ENCODE peak calls at places on chromosomes 1 and 21, in four cellular contexts. O, M, Q and D are unnamed samples.
A peak's percentile ranks its signal among the peaks of the same experiment; 100 is the strongest.

GRCh38 chr21:21188513-21189188 is 190.4 kb downstream of the NCAM2 start:
- DNase-seq in O (no peak), Q (no peak), M (no peak), D (no peak)

GRCh38 chr1:22370190-22370498 is 81.5 kb upstream of the ZBTB40 start:
- DNase-seq in O (no peak), M (no peak), Q (no peak), D (no peak)

GRCh38 chr1:31714442-31715096 is 10.8 kb upstream of the COL16A1 start:
- DNase-seq in M (peak; percentile 96), O (no peak), Q (no peak), D (peak; percentile 96)

GRCh38 chr1:118878661-118879060 is 109.5 kb downstream of the TBX15 start:
- DNase-seq in O (no peak), Q (no peak), M (no peak), D (no peak)

GRCh38 chr1:53662951-53663350 is 76.0 kb downstream of the GLIS1 start:
- DNase-seq in M (no peak), Q (no peak), O (no peak), D (peak; percentile 40)

GRCh38 chr1:233376711-233377110 is 49.2 kb downstream of the MAP3K21 start:
- DNase-seq in O (no peak), M (no peak), Q (no peak), D (no peak)

GRCh38 chr1:187617776-187618175 is 789.0 kb downstream of the PLA2G4A start:
- DNase-seq in O (no peak), M (no peak), Q (no peak), D (no peak)

GRCh38 chr1:248243204-248243603 is 12.0 kb downstream of the OR2M4 start:
- DNase-seq in O (peak; percentile 34), M (no peak), Q (no peak), D (peak; percentile 61)